ENCODE peak calls at places on chromosome 3, in seven cellular contexts. V, E, A, N, Y, Q and P are unnamed samples.
A peak's percentile ranks its signal among the peaks of the same experiment; 100 is the strongest.

GRCh38 chr3:156729460-156730179 is 55.2 kb downstream of the TIPARP start:
- DNase-seq in V (no peak), E (no peak), A (no peak), N (no peak), Y (no peak), Q (no peak), P (no peak)

GRCh38 chr3:128447561-128448013 is 19.1 kb downstream of the DNAJB8 start:
- DNase-seq in V (no peak), E (no peak), A (no peak), N (no peak), Y (no peak), Q (peak; percentile 27), P (no peak)

GRCh38 chr3:37731895-37732294 is 129.8 kb upstream of the CTDSPL start:
- DNase-seq in V (no peak), E (no peak), A (no peak), N (no peak), Y (no peak), Q (no peak), P (no peak)

GRCh38 chr3:158718490-158719170 is 13.6 kb downstream of the RARRES1 start:
- DNase-seq in V (peak; percentile 73), E (no peak), A (no peak), N (peak; percentile 84), Y (peak; percentile 26), Q (no peak), P (peak; percentile 95)

GRCh38 chr3:189841474-189842205 is 210.5 kb downstream of the TP63 start:
- DNase-seq in V (no peak), E (no peak), A (peak; percentile 12), N (peak; percentile 80), Y (peak; percentile 15), Q (no peak), P (peak; percentile 79)

GRCh38 chr3:161117646-161118045 is 12.5 kb upstream of the B3GALNT1 start:
- DNase-seq in V (no peak), E (no peak), A (no peak), N (no peak), Y (no peak), Q (no peak), P (no peak)

GRCh38 chr3:71784201-71784913 is 591 bp downstream of the PROK2 start:
- DNase-seq in V (no peak), E (no peak), A (peak; percentile 66), N (no peak), Y (no peak), Q (no peak), P (no peak)

GRCh38 chr3:45143673-45144670 is 2.2 kb downstream of the CDCP1 start:
- DNase-seq in V (no peak), E (no peak), A (no peak), N (no peak), Y (no peak), Q (peak; percentile 45), P (no peak)

GRCh38 chr3:114800272-114800671 is 346.8 kb downstream of the ZBTB20 start:
- DNase-seq in V (no peak), E (no peak), A (no peak), N (peak; percentile 1), Y (no peak), Q (no peak), P (no peak)

GRCh38 chr3:187975571-187976360 is 178.2 kb upstream of the LPP start:
- DNase-seq in V (peak; percentile 4), E (no peak), A (no peak), N (peak; percentile 54), Y (no peak), Q (no peak), P (no peak)

GRCh38 chr3:50665603-50666115 is 9.1 kb upstream of the DOCK3 start:
- DNase-seq in V (no peak), E (no peak), A (no peak), N (no peak), Y (no peak), Q (no peak), P (no peak)

GRCh38 chr3:107542665-107543064 is 19.9 kb downstream of the BBX start:
- DNase-seq in V (no peak), E (no peak), A (no peak), N (peak; percentile 23), Y (no peak), Q (no peak), P (no peak)

GRCh38 chr3:38028621-38029361 is 651 bp downstream of the PLCD1 start:
- DNase-seq in V (no peak), E (no peak), A (peak; percentile 54), N (peak; percentile 70), Y (peak; percentile 42), Q (no peak), P (no peak)

GRCh38 chr3:23702198-23702597 is 103.6 kb upstream of the UBE2E1 start:
- DNase-seq in V (no peak), E (no peak), A (peak; percentile 54), N (no peak), Y (peak; percentile 19), Q (no peak), P (peak; percentile 83)

GRCh38 chr3:150391200-150391599 is 16.9 kb upstream of the TSC22D2 start:
- DNase-seq in V (no peak), E (no peak), A (no peak), N (peak; percentile 43), Y (no peak), Q (no peak), P (peak; percentile 41)

GRCh38 chr3:86951343-86951742 is 39.6 kb downstream of the VGLL3 start:
- DNase-seq in V (no peak), E (no peak), A (no peak), N (peak; percentile 89), Y (no peak), Q (no peak), P (peak; percentile 83)

GRCh38 chr3:14620512-14620911 is 31.1 kb upstream of the CCDC174 start:
- DNase-seq in V (no peak), E (no peak), A (peak; percentile 70), N (no peak), Y (no peak), Q (no peak), P (no peak)

GRCh38 chr3:55094691-55095090 is 166.8 kb upstream of the LRTM1 start:
- DNase-seq in V (no peak), E (no peak), A (no peak), N (no peak), Y (no peak), Q (no peak), P (no peak)

GRCh38 chr3:30610702-30611410 is 4.5 kb downstream of the TGFBR2 start:
- DNase-seq in V (no peak), E (no peak), A (no peak), N (no peak), Y (no peak), Q (no peak), P (no peak)

GRCh38 chr3:30613135-30613825 is 6.9 kb downstream of the TGFBR2 start:
- DNase-seq in V (no peak), E (no peak), A (no peak), N (no peak), Y (no peak), Q (no peak), P (no peak)

GRCh38 chr3:30609930-30610701 is 3.7 kb downstream of the TGFBR2 start:
- DNase-seq in V (no peak), E (no peak), A (no peak), N (no peak), Y (no peak), Q (no peak), P (no peak)

GRCh38 chr3:30612422-30613134 is 6.2 kb downstream of the TGFBR2 start:
- DNase-seq in V (no peak), E (no peak), A (no peak), N (no peak), Y (no peak), Q (no peak), P (no peak)

GRCh38 chr3:30611613-30612421 is 5.4 kb downstream of the TGFBR2 start:
- DNase-seq in V (no peak), E (no peak), A (no peak), N (peak; percentile 70), Y (no peak), Q (no peak), P (peak; percentile 84)
- H3K4me1 ChIP-seq in V (peaks cover 88% of the 10 kb centered on the region), E (peaks cover 66% of the 10 kb centered on the region), A (peaks cover 38% of the 10 kb centered on the region), N (peaks cover 71% of the 10 kb centered on the region), Y (peaks cover 25% of the 10 kb centered on the region), Q (peaks cover 7% of the 10 kb centered on the region), P (peaks cover 80% of the 10 kb centered on the region)

GRCh38 chr3:180990494-180990893 is 958 bp upstream of the DNAJC19 start:
- DNase-seq in V (no peak), E (no peak), A (no peak), N (no peak), Y (no peak), Q (no peak), P (no peak)

GRCh38 chr3:180996415-180996932 is 6.9 kb upstream of the DNAJC19 start:
- DNase-seq in V (no peak), E (no peak), A (no peak), N (no peak), Y (no peak), Q (peak; percentile 1), P (no peak)
- TF ChIP-seq EZH2phosphoT487 in V (no peak), E (no peak), A (no peak), N (no peak), Y (no peak), Q (no peak), P (no peak)

DNA sequence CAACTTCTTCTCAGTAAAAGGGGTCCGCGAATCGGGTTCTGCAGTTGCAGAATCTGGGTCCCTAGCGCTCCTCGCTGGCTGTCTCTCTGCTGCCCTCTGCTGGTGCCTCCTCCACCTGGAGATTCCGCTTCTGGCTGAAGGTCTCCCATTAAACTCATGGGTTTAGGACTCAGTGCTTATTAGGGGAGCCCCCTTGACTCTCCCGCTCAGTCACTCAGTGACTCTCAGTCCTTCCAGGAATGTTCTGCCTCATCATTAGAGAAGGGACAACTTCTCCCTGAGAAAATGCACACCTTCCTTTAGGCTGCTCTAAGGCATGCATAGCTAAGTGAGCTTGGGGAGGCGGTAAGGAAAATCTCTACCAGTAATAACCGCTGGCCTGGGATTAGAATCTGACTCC is 7.1 kb downstream of the CPN2 start:
- DNase-seq in V (peak; percentile 28), E (peak; percentile 91), A (peak; percentile 90), N (peak; percentile 68), Y (peak; percentile 85), Q (peak; percentile 73), P (peak; percentile 82)
- H3K4me2 ChIP-seq in V (no peak overlapping the region), E (no peak overlapping the region), A (no peak overlapping the region), N (no peak overlapping the region), Y (no peak overlapping the region), Q (peak overlapping the region; percentile 8), P (peak overlapping the region; percentile 3)

GRCh38 chr3:9179826-9180763 is 69.4 kb downstream of the SRGAP3 start:
- DNase-seq in V (no peak), E (no peak), A (no peak), N (no peak), Y (no peak), Q (no peak), P (no peak)
- H3K4me1 ChIP-seq in V (peaks cover 8% of the 10 kb centered on the region), E (no peaks in the 10 kb centered on the region), A (peaks cover 16% of the 10 kb centered on the region), N (peaks cover 3% of the 10 kb centered on the region), Y (peaks cover 12% of the 10 kb centered on the region), Q (no peaks in the 10 kb centered on the region), P (peaks cover 11% of the 10 kb centered on the region)

GRCh38 chr3:43978708-43979107 is 263.0 kb upstream of the TOPAZ1 start:
- DNase-seq in V (no peak), E (no peak), A (peak; percentile 48), N (no peak), Y (no peak), Q (no peak), P (no peak)
- TF ChIP-seq EZH2phosphoT487 in V (no peak), E (no peak), A (no peak), N (no peak), Y (no peak), Q (no peak), P (no peak)